ENCODE peak calls at places on chromosome 11, in four cellular contexts. Z is stomach, K is heart left ventricle, P is body of pancreas. D is an unnamed sample.

GRCh38 chr11:116078101-116078561 is 573.9 kb upstream of the CADM1 start:
- DNase-seq in Z (no peak), K (no peak), P (no peak), D (no peak)

GRCh38 chr11:69510471-69511357 is 29.3 kb downstream of the LINC01488 start:
- DNase-seq in P (no peak), Z (no peak), K (no peak), D (no peak)

GRCh38 chr11:113034591-113034990 is 73.4 kb downstream of the NCAM1 start:
- DNase-seq in Z (no peak), P (no peak), K (no peak), D (no peak)

GRCh38 chr11:82229346-82229745 is 504.3 kb downstream of the FAM181B start:
- DNase-seq in Z (no peak), P (no peak), K (no peak), D (no peak)

GRCh38 chr11:96235725-96236124 is 107.3 kb downstream of the MAML2 start:
- DNase-seq in P (no peak), K (no peak), Z (no peak), D (no peak)

GRCh38 chr11:126440792-126441514 is 85.5 kb downstream of the ST3GAL4 start:
- DNase-seq in K (peak; percentile 79), Z (peak; percentile 83), P (peak; percentile 79), D (peak; percentile 74)

GRCh38 chr11:119025099-119025473 is 5.6 kb downstream of the SLC37A4 start:
- DNase-seq in Z (no peak), K (no peak), P (no peak), D (no peak)

GRCh38 chr11:96311120-96311568 is 31.9 kb downstream of the MAML2 start:
- DNase-seq in P (no peak), Z (no peak), K (no peak), D (no peak)

GRCh38 chr11:84947970-84948600 is 679.1 kb downstream of the DLG2 start:
- DNase-seq in K (no peak), P (no peak), Z (no peak), D (no peak)

GRCh38 chr11:45924036-45924915 is 1.8 kb downstream of the LARGE2 start:
- DNase-seq in Z (no peak), P (peak; percentile 22), K (no peak), D (peak; percentile 10)

GRCh38 chr11:15801126-15801525 is 555.2 kb downstream of the SOX6 start:
- DNase-seq in P (no peak), Z (no peak), K (no peak), D (no peak)

GRCh38 chr11:65150513-65151271 is 16.4 kb upstream of the SYVN1 start:
- DNase-seq in K (peak; percentile 89), P (peak; percentile 98), Z (peak; percentile 86), D (peak; percentile 83)

GRCh38 chr11:45272701-45273100 is 13.4 kb downstream of the SYT13 start:
- DNase-seq in Z (no peak), K (no peak), P (no peak), D (no peak)

GRCh38 chr11:126487711-126488110 is 132.2 kb downstream of the ST3GAL4 start:
- DNase-seq in Z (no peak), P (no peak), K (no peak), D (no peak)

GRCh38 chr11:12127206-12127898 is 17.0 kb downstream of the MICAL2 start:
- DNase-seq in Z (no peak), K (no peak), P (no peak), D (no peak)

GRCh38 chr11:73978576-73979086 is 4.0 kb downstream of the UCP2 start:
- DNase-seq in P (no peak), Z (no peak), K (no peak), D (no peak)

GRCh38 chr11:73982595-73982989 is at the start of gene UCP2:
- DNase-seq in K (peak; percentile 87), P (peak; percentile 82), Z (peak; percentile 91), D (peak; percentile 88)

GRCh38 chr11:73980001-73980960 is 2.4 kb downstream of the UCP2 start:
- DNase-seq in Z (peak; percentile 80), K (peak; percentile 45), P (peak; percentile 75), D (no peak)

GRCh38 chr11:73982990-73983763 is 534 bp upstream of the UCP2 start:
- DNase-seq in K (peak; percentile 94), P (peak; percentile 91), Z (peak; percentile 94), D (peak; percentile 93)

GRCh38 chr11:73981051-73981805 is 1.4 kb downstream of the UCP2 start:
- DNase-seq in K (no peak), P (no peak), Z (no peak), D (no peak)
- H3K4me3 ChIP-seq in K (peak overlapping the region; percentile 66), P (no peak overlapping the region), Z (peak overlapping the region; percentile 57), D (peak overlapping the region; percentile 81)

DNA sequence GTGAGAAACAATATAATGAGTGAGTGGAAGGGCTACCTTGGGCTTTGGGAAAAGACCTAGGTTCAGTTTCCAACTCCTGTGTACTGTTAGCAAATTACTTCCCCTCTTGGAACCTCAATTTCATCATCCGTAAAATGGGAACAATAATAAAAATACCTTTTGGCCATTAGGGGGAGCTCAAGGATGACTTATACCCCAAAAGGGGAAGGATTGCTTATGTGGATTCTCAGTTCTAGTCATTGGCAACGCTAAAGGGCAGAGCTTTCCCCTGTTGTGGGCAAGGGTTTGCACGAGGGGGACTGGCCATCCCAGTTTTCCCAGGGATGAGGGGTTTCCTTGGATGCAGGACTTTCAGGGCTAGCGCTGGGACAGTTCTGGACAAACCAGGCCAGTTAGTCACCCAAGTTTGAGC is 3.1 kb upstream of the COMMD9 start:
- DNase-seq in P (no peak), Z (no peak), K (no peak), D (no peak)
- TF ChIP-seq CTCF in P (peak; percentile 29), Z (no peak), K (peak; percentile 41), D (peak; percentile 50)

GRCh38 chr11:47511927-47512326 is 41.0 kb downstream of the CELF1 start:
- DNase-seq in K (no peak), Z (no peak), P (no peak), D (no peak)

GRCh38 chr11:47516155-47516554 is 36.8 kb downstream of the CELF1 start:
- DNase-seq in P (no peak), K (no peak), Z (no peak), D (no peak)

GRCh38 chr11:47512701-47513100 is 40.2 kb downstream of the CELF1 start:
- DNase-seq in Z (no peak), P (no peak), K (no peak), D (no peak)

GRCh38 chr11:47516984-47517853 is 35.7 kb downstream of the CELF1 start:
- DNase-seq in Z (no peak), P (no peak), K (no peak), D (no peak)

GRCh38 chr11:47514825-47515647 is 37.9 kb downstream of the CELF1 start:
- DNase-seq in P (no peak), Z (no peak), K (no peak), D (no peak)
- H3K4me3 ChIP-seq in P (no peak overlapping the region), Z (no peak overlapping the region), K (no peak overlapping the region), D (no peak overlapping the region)

DNA sequence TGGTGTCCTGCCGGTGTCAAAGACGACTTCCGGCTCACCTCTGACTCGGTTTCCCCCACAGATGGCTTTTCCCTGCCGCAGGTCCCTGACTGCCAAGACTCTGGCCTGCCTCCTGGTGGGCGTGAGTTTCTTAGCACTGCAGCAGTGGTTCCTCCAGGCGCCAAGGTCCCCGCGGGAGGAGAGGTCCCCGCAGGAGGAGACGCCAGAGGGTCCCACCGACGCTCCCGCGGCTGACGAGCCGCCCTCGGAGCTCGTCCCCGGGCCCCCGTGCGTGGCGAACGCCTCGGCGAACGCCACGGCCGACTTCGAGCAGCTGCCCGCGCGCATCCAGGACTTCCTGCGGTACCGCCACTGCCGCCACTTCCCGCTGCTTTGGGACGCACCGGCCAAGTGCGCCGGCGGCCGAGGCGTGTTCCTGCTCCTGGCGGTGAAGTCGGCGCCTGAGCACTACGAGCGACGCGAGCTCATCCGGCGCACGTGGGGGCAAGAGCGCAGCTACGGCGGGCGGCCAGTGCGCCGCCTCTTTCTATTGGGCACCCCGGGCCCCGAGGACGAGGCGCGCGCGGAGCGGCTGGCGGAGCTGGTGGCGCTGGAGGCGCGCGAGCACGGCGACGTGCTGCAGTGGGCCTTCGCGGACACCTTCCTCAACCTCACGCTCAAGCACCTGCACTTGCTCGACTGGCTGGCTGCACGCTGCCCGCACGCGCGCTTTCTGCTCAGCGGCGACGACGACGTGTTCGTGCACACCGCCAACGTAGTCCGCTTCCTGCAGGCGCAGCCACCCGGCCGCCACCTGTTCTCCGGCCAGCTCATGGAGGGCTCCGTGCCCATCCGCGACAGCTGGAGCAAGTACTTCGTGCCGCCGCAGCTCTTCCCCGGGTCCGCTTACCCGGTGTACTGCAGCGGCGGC is 5.5 kb downstream of the B3GNT6 start:
- DNase-seq in P (peak; percentile 50), K (peak; percentile 31), Z (no peak), D (no peak)
- TF ChIP-seq CTCF in P (peak; percentile 38), K (peak; percentile 18), Z (no peak), D (peak; percentile 40)

DNA sequence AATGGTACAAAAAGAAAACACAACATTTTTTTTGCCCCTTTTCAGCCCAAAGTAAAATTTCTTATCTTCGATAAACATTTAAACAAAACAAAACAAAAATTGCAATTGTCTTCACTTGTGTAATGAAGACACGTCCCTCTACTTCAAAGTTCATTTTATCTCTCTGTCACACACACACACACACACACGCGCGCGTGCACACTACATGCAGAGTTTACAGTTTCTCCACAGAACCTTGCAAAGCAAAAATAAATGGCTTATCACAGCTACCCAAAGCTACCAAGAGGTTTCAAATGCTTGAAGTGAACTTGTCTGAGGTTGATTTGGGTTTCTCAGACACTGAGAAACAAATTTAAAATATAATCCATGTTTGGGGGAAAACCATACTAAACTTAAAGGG is 72.3 kb downstream of the ETS1 start:
- DNase-seq in K (no peak), P (no peak), Z (no peak), D (no peak)
- H3K4me3 ChIP-seq in K (peak overlapping the region; percentile 79), P (no peak overlapping the region), Z (peak overlapping the region; percentile 60), D (peak overlapping the region; percentile 81)

DNA sequence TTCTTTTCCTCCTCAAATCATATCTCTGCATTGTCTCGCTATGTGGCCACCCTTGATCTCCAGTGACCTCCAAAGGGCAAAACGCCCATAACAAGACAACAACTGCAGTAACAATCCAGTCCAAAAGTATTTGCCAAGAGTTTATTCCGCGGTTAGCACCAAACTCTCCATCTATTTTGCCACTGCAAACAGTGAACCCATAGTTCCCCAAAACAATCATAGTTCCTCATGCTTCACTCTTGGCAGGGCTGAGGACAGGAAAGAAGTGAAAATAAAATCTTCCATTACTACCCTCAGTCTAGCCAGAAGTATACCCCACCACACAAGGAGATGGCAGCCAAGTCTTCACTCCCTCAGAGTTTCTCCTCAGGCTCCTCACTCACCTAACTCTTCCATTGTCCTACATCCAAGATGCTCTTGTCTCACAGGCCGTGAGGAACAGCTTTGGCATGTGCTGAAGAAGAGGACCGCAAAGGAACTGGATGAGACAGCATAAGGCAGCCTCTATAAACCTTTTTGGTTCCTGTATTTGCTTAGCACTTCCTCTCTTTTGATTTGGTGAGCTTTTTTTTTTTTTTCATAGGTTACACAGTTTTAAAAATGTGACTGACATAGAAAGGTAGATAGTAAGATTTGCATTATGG is at the start of gene LPXN:
- DNase-seq in P (no peak), K (no peak), Z (no peak), D (no peak)
- TF ChIP-seq CTCF in P (no peak), K (no peak), Z (no peak), D (no peak)

D was measured in left ventricle myocardium inferior.